ENCODE peak calls at places on chromosomes 16 and 17, in four cellular contexts. One of them, this sample, is unnamed.

GRCh38 chr16:88009566-88010342 is 58.5 kb downstream of the BANP start:
- DNase-seq in K562: no peak
- DNase-seq in GM12878: no peak
- DNase-seq in HepG2: no peak
- DNase-seq in this sample: no peak

GRCh38 chr17:43723697-43724359 is 34.8 kb downstream of the SOST start:
- DNase-seq in K562: no peak
- DNase-seq in GM12878: no peak
- DNase-seq in HepG2: peak; percentile 17
- DNase-seq in this sample: peak; percentile 33

GRCh38 chr16:68381363-68381724 is 67.0 kb downstream of the SMPD3 start:
- DNase-seq in K562: peak; percentile 93
- DNase-seq in GM12878: no peak
- DNase-seq in HepG2: no peak
- DNase-seq in this sample: no peak

GRCh38 chr17:72145972-72146755 is 25.3 kb downstream of the SOX9 start:
- DNase-seq in K562: no peak
- DNase-seq in GM12878: no peak
- DNase-seq in HepG2: no peak
- DNase-seq in this sample: no peak

GRCh38 chr17:17289091-17289490 is 8.0 kb upstream of the COPS3 start:
- DNase-seq in K562: no peak
- DNase-seq in GM12878: no peak
- DNase-seq in HepG2: no peak
- DNase-seq in this sample: no peak

GRCh38 chr17:320139-320538 is 32.5 kb downstream of the RPH3AL start:
- DNase-seq in K562: no peak
- DNase-seq in GM12878: no peak
- DNase-seq in HepG2: no peak
- DNase-seq in this sample: no peak

GRCh38 chr16:54121539-54122295 is 164.9 kb downstream of the IRX3 start:
- DNase-seq in K562: no peak
- DNase-seq in GM12878: no peak
- DNase-seq in HepG2: no peak
- DNase-seq in this sample: no peak

GRCh38 chr17:14926526-14927122 is 338.5 kb downstream of the PMP22 start:
- DNase-seq in K562: peak; percentile 27
- DNase-seq in GM12878: no peak
- DNase-seq in HepG2: peak; percentile 38
- DNase-seq in this sample: peak; percentile 59

GRCh38 chr16:4488486-4488967 is 12.3 kb downstream of the HMOX2 start:
- DNase-seq in K562: no peak
- DNase-seq in GM12878: no peak
- DNase-seq in HepG2: no peak
- DNase-seq in this sample: no peak

GRCh38 chr16:31460582-31461002 is 1.3 kb downstream of the ARMC5 start:
- DNase-seq in K562: no peak
- DNase-seq in GM12878: no peak
- DNase-seq in HepG2: peak; percentile 54
- DNase-seq in this sample: no peak

GRCh38 chr17:48568499-48569259 is 9.5 kb downstream of the HOXB4 start:
- DNase-seq in K562: no peak
- DNase-seq in GM12878: no peak
- DNase-seq in HepG2: no peak
- DNase-seq in this sample: no peak

GRCh38 chr16:8611886-8612595 is 9.5 kb upstream of the METTL22 start:
- DNase-seq in K562: no peak
- DNase-seq in GM12878: no peak
- DNase-seq in HepG2: no peak
- DNase-seq in this sample: no peak

GRCh38 chr16:51900221-51900780 is 646.6 kb downstream of the TOX3 start:
- DNase-seq in K562: no peak
- DNase-seq in GM12878: no peak
- DNase-seq in HepG2: no peak
- DNase-seq in this sample: no peak

GRCh38 chr16:16050106-16050505 is 100.7 kb downstream of the ABCC1 start:
- DNase-seq in K562: no peak
- DNase-seq in GM12878: no peak
- DNase-seq in HepG2: no peak
- DNase-seq in this sample: no peak

GRCh38 chr17:27947005-27947406 is 53.8 kb upstream of the LYRM9 start:
- DNase-seq in K562: no peak
- DNase-seq in GM12878: no peak
- DNase-seq in HepG2: no peak
- DNase-seq in this sample: no peak

GRCh38 chr17:41019415-41019814 is 7.6 kb downstream of the KRTAP1-5 start:
- DNase-seq in K562: no peak
- DNase-seq in GM12878: no peak
- DNase-seq in HepG2: no peak
- DNase-seq in this sample: no peak

GRCh38 chr16:31344712-31345111 is 10.3 kb upstream of the ITGAX start:
- DNase-seq in K562: no peak
- DNase-seq in GM12878: peak; percentile 62
- DNase-seq in HepG2: peak; percentile 8
- DNase-seq in this sample: no peak

GRCh38 chr16:53967172-53967571 is 263.2 kb downstream of the FTO start:
- DNase-seq in K562: no peak
- DNase-seq in GM12878: no peak
- DNase-seq in HepG2: no peak
- DNase-seq in this sample: no peak

GRCh38 chr16:83900611-83901010 is 1.7 kb downstream of the MLYCD start:
- DNase-seq in K562: no peak
- DNase-seq in GM12878: no peak
- DNase-seq in HepG2: no peak
- DNase-seq in this sample: no peak

GRCh38 chr16:83899978-83900377 is 1.1 kb downstream of the MLYCD start:
- DNase-seq in K562: no peak
- DNase-seq in GM12878: no peak
- DNase-seq in HepG2: peak; percentile 62
- DNase-seq in this sample: no peak

GRCh38 chr16:83898463-83899271 is at the start of gene MLYCD:
- DNase-seq in K562: peak; percentile 98
- DNase-seq in GM12878: no peak
- DNase-seq in HepG2: peak; percentile 76
- DNase-seq in this sample: peak; percentile 91

GRCh38 chr16:83901101-83901500 is 2.2 kb downstream of the MLYCD start:
- DNase-seq in K562: no peak
- DNase-seq in GM12878: no peak
- DNase-seq in HepG2: no peak
- DNase-seq in this sample: no peak

GRCh38 chr16:83899272-83899897 is 470 bp downstream of the MLYCD start:
- DNase-seq in K562: peak; percentile 61
- DNase-seq in GM12878: no peak
- DNase-seq in HepG2: no peak
- DNase-seq in this sample: peak; percentile 62
- TF ChIP-seq BHLHE40 in K562: no peak
- TF ChIP-seq BHLHE40 in GM12878: peak; percentile 1
- TF ChIP-seq BHLHE40 in HepG2: no peak
- TF ChIP-seq BHLHE40 in this sample: no peak

GRCh38 chr17:46780003-46780373 is 38.5 kb downstream of the WNT3 start:
- DNase-seq in K562: no peak
- DNase-seq in GM12878: no peak
- DNase-seq in HepG2: no peak
- DNase-seq in this sample: no peak

GRCh38 chr17:46783031-46783593 is 35.4 kb downstream of the WNT3 start:
- DNase-seq in K562: no peak
- DNase-seq in GM12878: no peak
- DNase-seq in HepG2: peak; percentile 58
- DNase-seq in this sample: no peak

GRCh38 chr17:46785696-46786095 is 32.8 kb downstream of the WNT3 start:
- DNase-seq in K562: no peak
- DNase-seq in GM12878: no peak
- DNase-seq in HepG2: no peak
- DNase-seq in this sample: no peak

GRCh38 chr17:46777943-46778915 is 40.3 kb downstream of the WNT3 start:
- DNase-seq in K562: peak; percentile 55
- DNase-seq in GM12878: no peak
- DNase-seq in HepG2: peak; percentile 53
- DNase-seq in this sample: no peak

GRCh38 chr17:46782250-46782953 is 36.1 kb downstream of the WNT3 start:
- DNase-seq in K562: peak; percentile 84
- DNase-seq in GM12878: no peak
- DNase-seq in HepG2: peak; percentile 62
- DNase-seq in this sample: peak; percentile 63
- TF ChIP-seq TARDBP in K562: no peak
- TF ChIP-seq TARDBP in GM12878: no peak
- TF ChIP-seq TARDBP in HepG2: peak; percentile 26
- TF ChIP-seq TARDBP in this sample: no peak

DNA sequence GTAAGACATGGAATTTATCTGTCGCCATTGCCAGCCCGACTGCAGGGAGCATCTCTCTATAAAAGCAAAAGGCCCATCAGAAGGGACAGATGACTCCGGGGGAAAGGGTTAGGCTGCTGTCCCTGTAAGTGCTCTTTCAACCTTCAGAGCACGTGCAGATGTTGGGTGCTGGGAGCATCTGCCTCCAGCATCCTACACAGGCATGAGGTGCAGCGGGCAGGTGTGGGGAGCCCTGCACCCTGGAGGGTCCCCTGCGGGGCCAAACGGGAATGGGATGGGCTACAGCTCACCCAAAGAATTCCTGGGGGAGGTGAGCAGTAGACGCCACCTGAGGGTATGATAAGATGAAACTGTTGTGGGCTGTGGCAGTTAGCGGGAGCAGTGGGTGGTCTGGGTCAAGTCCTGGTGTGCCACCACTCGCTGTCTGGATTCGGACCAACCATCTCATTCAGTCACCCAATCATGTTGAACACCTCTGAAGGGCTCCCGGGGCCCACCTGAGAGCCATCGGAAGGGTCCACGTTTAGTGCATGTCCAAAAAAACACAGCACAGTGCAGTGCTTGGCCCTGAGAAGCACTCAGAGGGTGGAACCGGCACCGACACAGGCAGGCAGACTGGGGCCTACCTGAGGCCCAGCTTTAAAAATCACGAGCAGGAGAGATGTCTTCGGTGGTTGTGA is 3.8 kb downstream of the SMCR8 start:
- DNase-seq in K562: no peak
- DNase-seq in GM12878: no peak
- DNase-seq in HepG2: no peak
- DNase-seq in this sample: no peak
- TF ChIP-seq BHLHE40 in K562: no peak
- TF ChIP-seq BHLHE40 in GM12878: no peak
- TF ChIP-seq BHLHE40 in HepG2: no peak
- TF ChIP-seq BHLHE40 in this sample: no peak

DNA sequence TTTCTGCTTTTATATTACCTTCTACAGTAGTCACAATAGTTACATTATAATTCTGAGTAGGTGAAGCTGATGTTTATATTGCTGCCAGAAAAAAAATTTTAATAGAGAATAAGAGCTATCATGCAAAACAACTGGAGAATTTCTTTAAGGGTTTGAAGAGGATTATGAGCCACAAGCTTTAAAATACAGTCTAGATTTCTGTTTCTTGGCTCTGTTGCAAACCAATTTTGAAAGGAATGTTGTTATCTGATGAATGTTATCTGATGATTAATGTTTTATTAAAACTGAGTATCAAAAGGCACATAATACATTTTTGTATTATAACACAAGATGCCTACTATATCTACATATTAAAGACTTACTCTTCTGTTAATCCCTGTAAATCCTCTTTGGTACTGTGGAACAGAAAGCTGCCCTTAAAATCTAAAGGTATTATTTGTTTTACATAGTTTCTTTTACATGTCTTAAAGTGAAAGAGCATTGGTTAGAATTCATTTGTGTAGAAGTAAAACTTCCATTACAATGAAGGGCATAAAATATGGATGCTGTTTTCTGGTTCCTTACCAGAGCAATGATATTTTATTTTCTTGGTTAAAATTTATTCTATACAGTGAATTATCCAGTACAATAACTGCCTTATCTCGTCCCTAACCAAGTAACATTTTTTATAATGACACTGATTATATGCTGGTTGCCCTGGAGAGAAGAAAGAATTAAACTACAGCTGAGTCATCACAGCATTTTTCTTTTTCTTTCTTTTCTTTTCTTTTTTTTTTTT is 205.6 kb downstream of the TANC2 start:
- DNase-seq in K562: no peak
- DNase-seq in GM12878: no peak
- DNase-seq in HepG2: no peak
- DNase-seq in this sample: no peak
- TF ChIP-seq TARDBP in K562: no peak
- TF ChIP-seq TARDBP in GM12878: no peak
- TF ChIP-seq TARDBP in HepG2: no peak
- TF ChIP-seq TARDBP in this sample: no peak

GRCh38 chr17:49574283-49574892 is 1.3 kb upstream of the NXPH3 start:
- DNase-seq in K562: no peak
- DNase-seq in GM12878: no peak
- DNase-seq in HepG2: no peak
- DNase-seq in this sample: no peak
- TF ChIP-seq BHLHE40 in K562: no peak
- TF ChIP-seq BHLHE40 in GM12878: no peak
- TF ChIP-seq BHLHE40 in HepG2: no peak
- TF ChIP-seq BHLHE40 in this sample: no peak

This sample was measured in HEK293T.